ENCODE peak calls at places on chromosomes 7 and 10, in nine cellular contexts. One of them, this sample, is unnamed.
A peak's percentile ranks its signal among the peaks of the same experiment; 100 is the strongest.

GRCh38 chr10:4034907-4035581 is 250.0 kb upstream of the KLF6 start:
- DNase-seq in dermis microvascular lymphatic vessel endothelial cell: no peak
- DNase-seq in NCI-H1436: no peak
- DNase-seq in stomach: no peak
- DNase-seq in astrocyte of the spinal cord: peak; percentile 35
- DNase-seq in activated T-helper 1 cell treated with anti-CD3 and anti-CD28 coated beads, Interleukin-12 subunit alpha, Interleukin-12 subunit beta, Interleukin-2, Interleukin-4 antibody, amounts not matched to agents 30 ng/mL and 10 ng/mL and 1 ng/mL, durations not matched to agents 14 hours and 24 hours and 36 hours: peak; percentile 11
- DNase-seq in T-cell: no peak
- DNase-seq in mesendoderm: no peak
- DNase-seq in posterior cingulate gyrus: no peak
- DNase-seq in this sample: no peak

GRCh38 chr10:51501396-51501795 is 198.0 kb downstream of the CSTF2T start:
- DNase-seq in dermis microvascular lymphatic vessel endothelial cell: no peak
- DNase-seq in NCI-H1436: no peak
- DNase-seq in stomach: no peak
- DNase-seq in astrocyte of the spinal cord: no peak
- DNase-seq in activated T-helper 1 cell treated with anti-CD3 and anti-CD28 coated beads, Interleukin-12 subunit alpha, Interleukin-12 subunit beta, Interleukin-2, Interleukin-4 antibody, amounts not matched to agents 30 ng/mL and 10 ng/mL and 1 ng/mL, durations not matched to agents 14 hours and 24 hours and 36 hours: no peak
- DNase-seq in T-cell: no peak
- DNase-seq in mesendoderm: no peak
- DNase-seq in posterior cingulate gyrus: no peak
- DNase-seq in this sample: no peak

GRCh38 chr7:2202901-2203550 is 29.7 kb downstream of the MAD1L1 start:
- DNase-seq in dermis microvascular lymphatic vessel endothelial cell: no peak
- DNase-seq in NCI-H1436: no peak
- DNase-seq in stomach: no peak
- DNase-seq in astrocyte of the spinal cord: no peak
- DNase-seq in activated T-helper 1 cell treated with anti-CD3 and anti-CD28 coated beads, Interleukin-12 subunit alpha, Interleukin-12 subunit beta, Interleukin-2, Interleukin-4 antibody, amounts not matched to agents 30 ng/mL and 10 ng/mL and 1 ng/mL, durations not matched to agents 14 hours and 24 hours and 36 hours: no peak
- DNase-seq in T-cell: no peak
- DNase-seq in mesendoderm: no peak
- DNase-seq in posterior cingulate gyrus: no peak
- DNase-seq in this sample: no peak

GRCh38 chr7:2034291-2035201 is 198.2 kb downstream of the MAD1L1 start:
- DNase-seq in dermis microvascular lymphatic vessel endothelial cell: no peak
- DNase-seq in NCI-H1436: no peak
- DNase-seq in stomach: no peak
- DNase-seq in astrocyte of the spinal cord: no peak
- DNase-seq in activated T-helper 1 cell treated with anti-CD3 and anti-CD28 coated beads, Interleukin-12 subunit alpha, Interleukin-12 subunit beta, Interleukin-2, Interleukin-4 antibody, amounts not matched to agents 30 ng/mL and 10 ng/mL and 1 ng/mL, durations not matched to agents 14 hours and 24 hours and 36 hours: no peak
- DNase-seq in T-cell: no peak
- DNase-seq in mesendoderm: no peak
- DNase-seq in posterior cingulate gyrus: no peak
- DNase-seq in this sample: no peak

GRCh38 chr7:158229945-158230344 is 357.7 kb downstream of the PTPRN2 start:
- DNase-seq in dermis microvascular lymphatic vessel endothelial cell: no peak
- DNase-seq in NCI-H1436: no peak
- DNase-seq in stomach: no peak
- DNase-seq in astrocyte of the spinal cord: no peak
- DNase-seq in activated T-helper 1 cell treated with anti-CD3 and anti-CD28 coated beads, Interleukin-12 subunit alpha, Interleukin-12 subunit beta, Interleukin-2, Interleukin-4 antibody, amounts not matched to agents 30 ng/mL and 10 ng/mL and 1 ng/mL, durations not matched to agents 14 hours and 24 hours and 36 hours: no peak
- DNase-seq in T-cell: no peak
- DNase-seq in mesendoderm: no peak
- DNase-seq in posterior cingulate gyrus: no peak
- DNase-seq in this sample: no peak

GRCh38 chr7:47435889-47436312 is 146.0 kb downstream of the TNS3 start:
- DNase-seq in dermis microvascular lymphatic vessel endothelial cell: peak; percentile 75
- DNase-seq in NCI-H1436: no peak
- DNase-seq in stomach: peak; percentile 70
- DNase-seq in astrocyte of the spinal cord: peak; percentile 89
- DNase-seq in activated T-helper 1 cell treated with anti-CD3 and anti-CD28 coated beads, Interleukin-12 subunit alpha, Interleukin-12 subunit beta, Interleukin-2, Interleukin-4 antibody, amounts not matched to agents 30 ng/mL and 10 ng/mL and 1 ng/mL, durations not matched to agents 14 hours and 24 hours and 36 hours: no peak
- DNase-seq in T-cell: no peak
- DNase-seq in mesendoderm: peak; percentile 88
- DNase-seq in posterior cingulate gyrus: peak; percentile 75
- DNase-seq in this sample: peak; percentile 69

GRCh38 chr10:111524134-111524533 is 447.3 kb downstream of the ADRA2A start:
- DNase-seq in dermis microvascular lymphatic vessel endothelial cell: no peak
- DNase-seq in NCI-H1436: no peak
- DNase-seq in stomach: no peak
- DNase-seq in astrocyte of the spinal cord: no peak
- DNase-seq in activated T-helper 1 cell treated with anti-CD3 and anti-CD28 coated beads, Interleukin-12 subunit alpha, Interleukin-12 subunit beta, Interleukin-2, Interleukin-4 antibody, amounts not matched to agents 30 ng/mL and 10 ng/mL and 1 ng/mL, durations not matched to agents 14 hours and 24 hours and 36 hours: no peak
- DNase-seq in T-cell: no peak
- DNase-seq in mesendoderm: no peak
- DNase-seq in posterior cingulate gyrus: no peak
- DNase-seq in this sample: no peak

GRCh38 chr7:101201695-101202602 is 1.1 kb upstream of the MOGAT3 start:
- DNase-seq in dermis microvascular lymphatic vessel endothelial cell: no peak
- DNase-seq in NCI-H1436: no peak
- DNase-seq in stomach: peak; percentile 34
- DNase-seq in astrocyte of the spinal cord: no peak
- DNase-seq in activated T-helper 1 cell treated with anti-CD3 and anti-CD28 coated beads, Interleukin-12 subunit alpha, Interleukin-12 subunit beta, Interleukin-2, Interleukin-4 antibody, amounts not matched to agents 30 ng/mL and 10 ng/mL and 1 ng/mL, durations not matched to agents 14 hours and 24 hours and 36 hours: no peak
- DNase-seq in T-cell: no peak
- DNase-seq in mesendoderm: no peak
- DNase-seq in posterior cingulate gyrus: no peak
- DNase-seq in this sample: no peak

GRCh38 chr7:128906766-128907559 is 3.5 kb downstream of the KCP start:
- DNase-seq in dermis microvascular lymphatic vessel endothelial cell: no peak
- DNase-seq in NCI-H1436: no peak
- DNase-seq in stomach: no peak
- DNase-seq in astrocyte of the spinal cord: no peak
- DNase-seq in activated T-helper 1 cell treated with anti-CD3 and anti-CD28 coated beads, Interleukin-12 subunit alpha, Interleukin-12 subunit beta, Interleukin-2, Interleukin-4 antibody, amounts not matched to agents 30 ng/mL and 10 ng/mL and 1 ng/mL, durations not matched to agents 14 hours and 24 hours and 36 hours: no peak
- DNase-seq in T-cell: no peak
- DNase-seq in mesendoderm: no peak
- DNase-seq in posterior cingulate gyrus: no peak
- DNase-seq in this sample: no peak

GRCh38 chr7:28017372-28017771 is 163.2 kb downstream of the JAZF1 start:
- DNase-seq in dermis microvascular lymphatic vessel endothelial cell: peak; percentile 47
- DNase-seq in NCI-H1436: no peak
- DNase-seq in stomach: no peak
- DNase-seq in astrocyte of the spinal cord: no peak
- DNase-seq in activated T-helper 1 cell treated with anti-CD3 and anti-CD28 coated beads, Interleukin-12 subunit alpha, Interleukin-12 subunit beta, Interleukin-2, Interleukin-4 antibody, amounts not matched to agents 30 ng/mL and 10 ng/mL and 1 ng/mL, durations not matched to agents 14 hours and 24 hours and 36 hours: no peak
- DNase-seq in T-cell: no peak
- DNase-seq in mesendoderm: no peak
- DNase-seq in posterior cingulate gyrus: no peak
- DNase-seq in this sample: no peak

GRCh38 chr7:1854521-1855395 is 184.7 kb downstream of the ELFN1 start:
- DNase-seq in dermis microvascular lymphatic vessel endothelial cell: no peak
- DNase-seq in NCI-H1436: no peak
- DNase-seq in stomach: no peak
- DNase-seq in astrocyte of the spinal cord: no peak
- DNase-seq in activated T-helper 1 cell treated with anti-CD3 and anti-CD28 coated beads, Interleukin-12 subunit alpha, Interleukin-12 subunit beta, Interleukin-2, Interleukin-4 antibody, amounts not matched to agents 30 ng/mL and 10 ng/mL and 1 ng/mL, durations not matched to agents 14 hours and 24 hours and 36 hours: no peak
- DNase-seq in T-cell: no peak
- DNase-seq in mesendoderm: no peak
- DNase-seq in posterior cingulate gyrus: peak; percentile 5
- DNase-seq in this sample: no peak

GRCh38 chr10:43036581-43037428 is 40.1 kb upstream of the RET start:
- DNase-seq in dermis microvascular lymphatic vessel endothelial cell: no peak
- DNase-seq in NCI-H1436: no peak
- DNase-seq in stomach: peak; percentile 22
- DNase-seq in astrocyte of the spinal cord: no peak
- DNase-seq in activated T-helper 1 cell treated with anti-CD3 and anti-CD28 coated beads, Interleukin-12 subunit alpha, Interleukin-12 subunit beta, Interleukin-2, Interleukin-4 antibody, amounts not matched to agents 30 ng/mL and 10 ng/mL and 1 ng/mL, durations not matched to agents 14 hours and 24 hours and 36 hours: no peak
- DNase-seq in T-cell: no peak
- DNase-seq in mesendoderm: no peak
- DNase-seq in posterior cingulate gyrus: no peak
- DNase-seq in this sample: no peak

GRCh38 chr10:71351628-71352319 is 32.7 kb downstream of the SLC29A3 start:
- DNase-seq in dermis microvascular lymphatic vessel endothelial cell: no peak
- DNase-seq in NCI-H1436: no peak
- DNase-seq in stomach: peak; percentile 79
- DNase-seq in astrocyte of the spinal cord: no peak
- DNase-seq in activated T-helper 1 cell treated with anti-CD3 and anti-CD28 coated beads, Interleukin-12 subunit alpha, Interleukin-12 subunit beta, Interleukin-2, Interleukin-4 antibody, amounts not matched to agents 30 ng/mL and 10 ng/mL and 1 ng/mL, durations not matched to agents 14 hours and 24 hours and 36 hours: no peak
- DNase-seq in T-cell: no peak
- DNase-seq in mesendoderm: no peak
- DNase-seq in posterior cingulate gyrus: no peak
- DNase-seq in this sample: no peak

GRCh38 chr7:4712371-4713182 is 30.5 kb downstream of the FOXK1 start:
- DNase-seq in dermis microvascular lymphatic vessel endothelial cell: peak; percentile 45
- DNase-seq in NCI-H1436: peak; percentile 47
- DNase-seq in stomach: no peak
- DNase-seq in astrocyte of the spinal cord: peak; percentile 29
- DNase-seq in activated T-helper 1 cell treated with anti-CD3 and anti-CD28 coated beads, Interleukin-12 subunit alpha, Interleukin-12 subunit beta, Interleukin-2, Interleukin-4 antibody, amounts not matched to agents 30 ng/mL and 10 ng/mL and 1 ng/mL, durations not matched to agents 14 hours and 24 hours and 36 hours: no peak
- DNase-seq in T-cell: no peak
- DNase-seq in mesendoderm: no peak
- DNase-seq in posterior cingulate gyrus: no peak
- DNase-seq in this sample: peak; percentile 63

GRCh38 chr10:26156019-26156418 is 60.6 kb upstream of the GAD2 start:
- DNase-seq in dermis microvascular lymphatic vessel endothelial cell: no peak
- DNase-seq in NCI-H1436: no peak
- DNase-seq in stomach: no peak
- DNase-seq in astrocyte of the spinal cord: no peak
- DNase-seq in activated T-helper 1 cell treated with anti-CD3 and anti-CD28 coated beads, Interleukin-12 subunit alpha, Interleukin-12 subunit beta, Interleukin-2, Interleukin-4 antibody, amounts not matched to agents 30 ng/mL and 10 ng/mL and 1 ng/mL, durations not matched to agents 14 hours and 24 hours and 36 hours: no peak
- DNase-seq in T-cell: no peak
- DNase-seq in mesendoderm: no peak
- DNase-seq in posterior cingulate gyrus: no peak
- DNase-seq in this sample: no peak

GRCh38 chr7:7820939-7821338 is 102.5 kb upstream of the RPA3 start:
- DNase-seq in dermis microvascular lymphatic vessel endothelial cell: no peak
- DNase-seq in NCI-H1436: peak; percentile 3
- DNase-seq in stomach: no peak
- DNase-seq in astrocyte of the spinal cord: no peak
- DNase-seq in activated T-helper 1 cell treated with anti-CD3 and anti-CD28 coated beads, Interleukin-12 subunit alpha, Interleukin-12 subunit beta, Interleukin-2, Interleukin-4 antibody, amounts not matched to agents 30 ng/mL and 10 ng/mL and 1 ng/mL, durations not matched to agents 14 hours and 24 hours and 36 hours: no peak
- DNase-seq in T-cell: no peak
- DNase-seq in mesendoderm: peak; percentile 26
- DNase-seq in posterior cingulate gyrus: no peak
- DNase-seq in this sample: no peak

GRCh38 chr7:117800841-117801240 is 72.4 kb downstream of the CTTNBP2 start:
- DNase-seq in dermis microvascular lymphatic vessel endothelial cell: no peak
- DNase-seq in NCI-H1436: no peak
- DNase-seq in stomach: no peak
- DNase-seq in astrocyte of the spinal cord: no peak
- DNase-seq in activated T-helper 1 cell treated with anti-CD3 and anti-CD28 coated beads, Interleukin-12 subunit alpha, Interleukin-12 subunit beta, Interleukin-2, Interleukin-4 antibody, amounts not matched to agents 30 ng/mL and 10 ng/mL and 1 ng/mL, durations not matched to agents 14 hours and 24 hours and 36 hours: no peak
- DNase-seq in T-cell: no peak
- DNase-seq in mesendoderm: peak; percentile 55
- DNase-seq in posterior cingulate gyrus: no peak
- DNase-seq in this sample: no peak

GRCh38 chr10:49837685-49838084 is 75.6 kb upstream of the OGDHL start:
- DNase-seq in dermis microvascular lymphatic vessel endothelial cell: no peak
- DNase-seq in NCI-H1436: no peak
- DNase-seq in stomach: no peak
- DNase-seq in astrocyte of the spinal cord: no peak
- DNase-seq in activated T-helper 1 cell treated with anti-CD3 and anti-CD28 coated beads, Interleukin-12 subunit alpha, Interleukin-12 subunit beta, Interleukin-2, Interleukin-4 antibody, amounts not matched to agents 30 ng/mL and 10 ng/mL and 1 ng/mL, durations not matched to agents 14 hours and 24 hours and 36 hours: no peak
- DNase-seq in T-cell: no peak
- DNase-seq in mesendoderm: no peak
- DNase-seq in posterior cingulate gyrus: no peak
- DNase-seq in this sample: no peak

GRCh38 chr7:103765891-103766290 is 223.6 kb downstream of the RELN start:
- DNase-seq in dermis microvascular lymphatic vessel endothelial cell: no peak
- DNase-seq in NCI-H1436: no peak
- DNase-seq in stomach: no peak
- DNase-seq in astrocyte of the spinal cord: no peak
- DNase-seq in activated T-helper 1 cell treated with anti-CD3 and anti-CD28 coated beads, Interleukin-12 subunit alpha, Interleukin-12 subunit beta, Interleukin-2, Interleukin-4 antibody, amounts not matched to agents 30 ng/mL and 10 ng/mL and 1 ng/mL, durations not matched to agents 14 hours and 24 hours and 36 hours: no peak
- DNase-seq in T-cell: no peak
- DNase-seq in mesendoderm: peak; percentile 71
- DNase-seq in posterior cingulate gyrus: no peak
- DNase-seq in this sample: no peak

GRCh38 chr7:156773966-156774365 is 119.0 kb downstream of the LMBR1 start:
- DNase-seq in dermis microvascular lymphatic vessel endothelial cell: no peak
- DNase-seq in NCI-H1436: no peak
- DNase-seq in stomach: no peak
- DNase-seq in astrocyte of the spinal cord: peak; percentile 11
- DNase-seq in activated T-helper 1 cell treated with anti-CD3 and anti-CD28 coated beads, Interleukin-12 subunit alpha, Interleukin-12 subunit beta, Interleukin-2, Interleukin-4 antibody, amounts not matched to agents 30 ng/mL and 10 ng/mL and 1 ng/mL, durations not matched to agents 14 hours and 24 hours and 36 hours: no peak
- DNase-seq in T-cell: no peak
- DNase-seq in mesendoderm: no peak
- DNase-seq in posterior cingulate gyrus: no peak
- DNase-seq in this sample: no peak

GRCh38 chr10:128860574-128860973 is 606.5 kb upstream of the MGMT start:
- DNase-seq in dermis microvascular lymphatic vessel endothelial cell: no peak
- DNase-seq in NCI-H1436: no peak
- DNase-seq in stomach: no peak
- DNase-seq in astrocyte of the spinal cord: no peak
- DNase-seq in activated T-helper 1 cell treated with anti-CD3 and anti-CD28 coated beads, Interleukin-12 subunit alpha, Interleukin-12 subunit beta, Interleukin-2, Interleukin-4 antibody, amounts not matched to agents 30 ng/mL and 10 ng/mL and 1 ng/mL, durations not matched to agents 14 hours and 24 hours and 36 hours: no peak
- DNase-seq in T-cell: no peak
- DNase-seq in mesendoderm: no peak
- DNase-seq in posterior cingulate gyrus: no peak
- DNase-seq in this sample: no peak

GRCh38 chr10:86642499-86642898 is 11.8 kb upstream of the OPN4 start:
- DNase-seq in dermis microvascular lymphatic vessel endothelial cell: no peak
- DNase-seq in NCI-H1436: no peak
- DNase-seq in stomach: no peak
- DNase-seq in astrocyte of the spinal cord: peak; percentile 16
- DNase-seq in activated T-helper 1 cell treated with anti-CD3 and anti-CD28 coated beads, Interleukin-12 subunit alpha, Interleukin-12 subunit beta, Interleukin-2, Interleukin-4 antibody, amounts not matched to agents 30 ng/mL and 10 ng/mL and 1 ng/mL, durations not matched to agents 14 hours and 24 hours and 36 hours: no peak
- DNase-seq in T-cell: no peak
- DNase-seq in mesendoderm: no peak
- DNase-seq in posterior cingulate gyrus: no peak
- DNase-seq in this sample: no peak

GRCh38 chr7:23024454-23024853 is 10.5 kb upstream of the HYCC1 start:
- DNase-seq in dermis microvascular lymphatic vessel endothelial cell: no peak
- DNase-seq in NCI-H1436: no peak
- DNase-seq in stomach: no peak
- DNase-seq in astrocyte of the spinal cord: no peak
- DNase-seq in activated T-helper 1 cell treated with anti-CD3 and anti-CD28 coated beads, Interleukin-12 subunit alpha, Interleukin-12 subunit beta, Interleukin-2, Interleukin-4 antibody, amounts not matched to agents 30 ng/mL and 10 ng/mL and 1 ng/mL, durations not matched to agents 14 hours and 24 hours and 36 hours: no peak
- DNase-seq in T-cell: no peak
- DNase-seq in mesendoderm: no peak
- DNase-seq in posterior cingulate gyrus: no peak
- DNase-seq in this sample: no peak

GRCh38 chr10:61451357-61451756 is 1.8 kb downstream of the TMEM26 start:
- DNase-seq in dermis microvascular lymphatic vessel endothelial cell: no peak
- DNase-seq in NCI-H1436: no peak
- DNase-seq in stomach: no peak
- DNase-seq in astrocyte of the spinal cord: no peak
- DNase-seq in activated T-helper 1 cell treated with anti-CD3 and anti-CD28 coated beads, Interleukin-12 subunit alpha, Interleukin-12 subunit beta, Interleukin-2, Interleukin-4 antibody, amounts not matched to agents 30 ng/mL and 10 ng/mL and 1 ng/mL, durations not matched to agents 14 hours and 24 hours and 36 hours: no peak
- DNase-seq in T-cell: no peak
- DNase-seq in mesendoderm: no peak
- DNase-seq in posterior cingulate gyrus: no peak
- DNase-seq in this sample: no peak

GRCh38 chr7:121212031-121212430 is 116.8 kb upstream of the WNT16 start:
- DNase-seq in dermis microvascular lymphatic vessel endothelial cell: no peak
- DNase-seq in NCI-H1436: no peak
- DNase-seq in stomach: no peak
- DNase-seq in astrocyte of the spinal cord: no peak
- DNase-seq in activated T-helper 1 cell treated with anti-CD3 and anti-CD28 coated beads, Interleukin-12 subunit alpha, Interleukin-12 subunit beta, Interleukin-2, Interleukin-4 antibody, amounts not matched to agents 30 ng/mL and 10 ng/mL and 1 ng/mL, durations not matched to agents 14 hours and 24 hours and 36 hours: no peak
- DNase-seq in T-cell: no peak
- DNase-seq in mesendoderm: no peak
- DNase-seq in posterior cingulate gyrus: no peak
- DNase-seq in this sample: no peak

GRCh38 chr10:11178606-11179221 is 161.0 kb downstream of the CELF2 start:
- DNase-seq in dermis microvascular lymphatic vessel endothelial cell: peak; percentile 59
- DNase-seq in NCI-H1436: no peak
- DNase-seq in stomach: peak; percentile 47
- DNase-seq in astrocyte of the spinal cord: peak; percentile 69
- DNase-seq in activated T-helper 1 cell treated with anti-CD3 and anti-CD28 coated beads, Interleukin-12 subunit alpha, Interleukin-12 subunit beta, Interleukin-2, Interleukin-4 antibody, amounts not matched to agents 30 ng/mL and 10 ng/mL and 1 ng/mL, durations not matched to agents 14 hours and 24 hours and 36 hours: peak; percentile 88
- DNase-seq in T-cell: peak; percentile 75
- DNase-seq in mesendoderm: peak; percentile 77
- DNase-seq in posterior cingulate gyrus: peak; percentile 56
- DNase-seq in this sample: peak; percentile 46

GRCh38 chr10:117631276-117632151 is 89.0 kb downstream of the EMX2 start:
- DNase-seq in dermis microvascular lymphatic vessel endothelial cell: no peak
- DNase-seq in NCI-H1436: no peak
- DNase-seq in stomach: no peak
- DNase-seq in astrocyte of the spinal cord: no peak
- DNase-seq in activated T-helper 1 cell treated with anti-CD3 and anti-CD28 coated beads, Interleukin-12 subunit alpha, Interleukin-12 subunit beta, Interleukin-2, Interleukin-4 antibody, amounts not matched to agents 30 ng/mL and 10 ng/mL and 1 ng/mL, durations not matched to agents 14 hours and 24 hours and 36 hours: no peak
- DNase-seq in T-cell: no peak
- DNase-seq in mesendoderm: no peak
- DNase-seq in posterior cingulate gyrus: peak; percentile 65
- DNase-seq in this sample: no peak

GRCh38 chr7:78712111-78712510 is 741.4 kb downstream of the MAGI2 start:
- DNase-seq in dermis microvascular lymphatic vessel endothelial cell: no peak
- DNase-seq in NCI-H1436: no peak
- DNase-seq in stomach: no peak
- DNase-seq in astrocyte of the spinal cord: no peak
- DNase-seq in activated T-helper 1 cell treated with anti-CD3 and anti-CD28 coated beads, Interleukin-12 subunit alpha, Interleukin-12 subunit beta, Interleukin-2, Interleukin-4 antibody, amounts not matched to agents 30 ng/mL and 10 ng/mL and 1 ng/mL, durations not matched to agents 14 hours and 24 hours and 36 hours: no peak
- DNase-seq in T-cell: no peak
- DNase-seq in mesendoderm: no peak
- DNase-seq in posterior cingulate gyrus: no peak
- DNase-seq in this sample: no peak

GRCh38 chr10:87092861-87093460 is 1.7 kb downstream of the GLUD1 start:
- DNase-seq in dermis microvascular lymphatic vessel endothelial cell: peak; percentile 18
- DNase-seq in NCI-H1436: no peak
- DNase-seq in stomach: no peak
- DNase-seq in astrocyte of the spinal cord: peak; percentile 62
- DNase-seq in activated T-helper 1 cell treated with anti-CD3 and anti-CD28 coated beads, Interleukin-12 subunit alpha, Interleukin-12 subunit beta, Interleukin-2, Interleukin-4 antibody, amounts not matched to agents 30 ng/mL and 10 ng/mL and 1 ng/mL, durations not matched to agents 14 hours and 24 hours and 36 hours: peak; percentile 13
- DNase-seq in T-cell: no peak
- DNase-seq in mesendoderm: peak; percentile 82
- DNase-seq in posterior cingulate gyrus: no peak
- DNase-seq in this sample: peak; percentile 10

GRCh38 chr7:86745019-86745745 is 101.5 kb downstream of the GRM3 start:
- DNase-seq in dermis microvascular lymphatic vessel endothelial cell: no peak
- DNase-seq in NCI-H1436: no peak
- DNase-seq in stomach: peak; percentile 70
- DNase-seq in astrocyte of the spinal cord: no peak
- DNase-seq in activated T-helper 1 cell treated with anti-CD3 and anti-CD28 coated beads, Interleukin-12 subunit alpha, Interleukin-12 subunit beta, Interleukin-2, Interleukin-4 antibody, amounts not matched to agents 30 ng/mL and 10 ng/mL and 1 ng/mL, durations not matched to agents 14 hours and 24 hours and 36 hours: no peak
- DNase-seq in T-cell: no peak
- DNase-seq in mesendoderm: peak; percentile 76
- DNase-seq in posterior cingulate gyrus: no peak
- DNase-seq in this sample: no peak

GRCh38 chr7:80815733-80816132 is 103.1 kb downstream of the SEMA3C start:
- DNase-seq in dermis microvascular lymphatic vessel endothelial cell: no peak
- DNase-seq in NCI-H1436: no peak
- DNase-seq in stomach: no peak
- DNase-seq in astrocyte of the spinal cord: no peak
- DNase-seq in activated T-helper 1 cell treated with anti-CD3 and anti-CD28 coated beads, Interleukin-12 subunit alpha, Interleukin-12 subunit beta, Interleukin-2, Interleukin-4 antibody, amounts not matched to agents 30 ng/mL and 10 ng/mL and 1 ng/mL, durations not matched to agents 14 hours and 24 hours and 36 hours: no peak
- DNase-seq in T-cell: no peak
- DNase-seq in mesendoderm: no peak
- DNase-seq in posterior cingulate gyrus: no peak
- DNase-seq in this sample: no peak

This sample was measured in AG08396.